ENCODE peak calls at places on chromosomes 1 and 21, in five cellular contexts. One of them, this sample, is unnamed.

GRCh38 chr1:177511036-177511435 is 340.3 kb downstream of the BRINP2 start:
- DNase-seq in left lung: no peak
- DNase-seq in Panc1: no peak
- DNase-seq in dorsolateral prefrontal cortex: no peak
- DNase-seq in cardiac fibroblast: no peak
- DNase-seq in this sample: no peak

GRCh38 chr1:18907021-18907913 is 4.9 kb upstream of the ALDH4A1 start:
- DNase-seq in cardiac fibroblast: peak; percentile 77
- DNase-seq in left lung: peak; percentile 66
- DNase-seq in dorsolateral prefrontal cortex: peak; percentile 56
- DNase-seq in Panc1: no peak
- DNase-seq in this sample: peak; percentile 80

GRCh38 chr1:1665815-1666251 is 7.0 kb upstream of the CDK11B start:
- DNase-seq in cardiac fibroblast: no peak
- DNase-seq in Panc1: no peak
- DNase-seq in left lung: peak; percentile 30
- DNase-seq in dorsolateral prefrontal cortex: no peak
- DNase-seq in this sample: no peak

GRCh38 chr1:38527373-38527966 is 332.1 kb downstream of the RRAGC start:
- DNase-seq in cardiac fibroblast: no peak
- DNase-seq in left lung: peak; percentile 69
- DNase-seq in Panc1: no peak
- DNase-seq in dorsolateral prefrontal cortex: no peak
- DNase-seq in this sample: no peak

GRCh38 chr21:25966308-25966707 is 204.3 kb downstream of the APP start:
- DNase-seq in dorsolateral prefrontal cortex: no peak
- DNase-seq in cardiac fibroblast: no peak
- DNase-seq in left lung: no peak
- DNase-seq in Panc1: no peak
- DNase-seq in this sample: no peak

GRCh38 chr21:38661296-38662223 is 144.2 kb upstream of the ETS2 start:
- DNase-seq in Panc1: no peak
- DNase-seq in cardiac fibroblast: peak; percentile 28
- DNase-seq in left lung: peak; percentile 41
- DNase-seq in dorsolateral prefrontal cortex: no peak
- DNase-seq in this sample: peak; percentile 39

GRCh38 chr1:234600418-234601216 is 9.4 kb downstream of the IRF2BP2 start:
- DNase-seq in Panc1: no peak
- DNase-seq in dorsolateral prefrontal cortex: no peak
- DNase-seq in cardiac fibroblast: peak; percentile 77
- DNase-seq in left lung: peak; percentile 52
- DNase-seq in this sample: peak; percentile 72

GRCh38 chr1:147892731-147893214 is 9.8 kb upstream of the GJA8 start:
- DNase-seq in left lung: no peak
- DNase-seq in Panc1: peak; percentile 56
- DNase-seq in cardiac fibroblast: peak; percentile 77
- DNase-seq in dorsolateral prefrontal cortex: peak; percentile 16
- DNase-seq in this sample: peak; percentile 79

GRCh38 chr1:1073743-1074587 is at the start of gene RNF223:
- DNase-seq in left lung: peak; percentile 73
- DNase-seq in Panc1: no peak
- DNase-seq in cardiac fibroblast: no peak
- DNase-seq in dorsolateral prefrontal cortex: no peak
- DNase-seq in this sample: no peak

GRCh38 chr21:28781602-28782274 is 210.9 kb downstream of the LTN1 start:
- DNase-seq in Panc1: no peak
- DNase-seq in left lung: no peak
- DNase-seq in cardiac fibroblast: peak; percentile 57
- DNase-seq in dorsolateral prefrontal cortex: no peak
- DNase-seq in this sample: peak; percentile 62

GRCh38 chr1:93740601-93741031 is 59.0 kb upstream of the BCAR3 start:
- DNase-seq in dorsolateral prefrontal cortex: no peak
- DNase-seq in Panc1: no peak
- DNase-seq in cardiac fibroblast: no peak
- DNase-seq in left lung: no peak
- DNase-seq in this sample: no peak

GRCh38 chr1:20207546-20207945 is 21.2 kb upstream of the PLA2G2C start:
- DNase-seq in left lung: no peak
- DNase-seq in cardiac fibroblast: no peak
- DNase-seq in Panc1: no peak
- DNase-seq in dorsolateral prefrontal cortex: no peak
- DNase-seq in this sample: no peak

GRCh38 chr1:40722622-40723021 is 31.1 kb downstream of the NFYC start:
- DNase-seq in left lung: no peak
- DNase-seq in dorsolateral prefrontal cortex: no peak
- DNase-seq in Panc1: no peak
- DNase-seq in cardiac fibroblast: no peak
- DNase-seq in this sample: no peak
- TF ChIP-seq CTCF in left lung: no peak
- TF ChIP-seq CTCF in dorsolateral prefrontal cortex: no peak
- TF ChIP-seq CTCF in Panc1: no peak
- TF ChIP-seq CTCF in cardiac fibroblast: no peak
- TF ChIP-seq CTCF in this sample: no peak

GRCh38 chr1:151061704-151062103 is 1.5 kb downstream of the MLLT11 start:
- DNase-seq in dorsolateral prefrontal cortex: no peak
- DNase-seq in left lung: no peak
- DNase-seq in Panc1: no peak
- DNase-seq in cardiac fibroblast: no peak
- DNase-seq in this sample: no peak
- H3K4me3 ChIP-seq in dorsolateral prefrontal cortex: peak overlapping the region; percentile 85
- H3K4me3 ChIP-seq in left lung: no peak overlapping the region
- H3K4me3 ChIP-seq in Panc1: peak overlapping the region; percentile 94
- H3K4me3 ChIP-seq in cardiac fibroblast: peak overlapping the region; percentile 94
- H3K4me3 ChIP-seq in this sample: peak overlapping the region; percentile 97

GRCh38 chr1:54498383-54499096 is 49.5 kb upstream of the ACOT11 start:
- DNase-seq in dorsolateral prefrontal cortex: no peak
- DNase-seq in cardiac fibroblast: no peak
- DNase-seq in left lung: no peak
- DNase-seq in Panc1: no peak
- DNase-seq in this sample: no peak

GRCh38 chr1:54497338-54497737 is 50.7 kb upstream of the ACOT11 start:
- DNase-seq in dorsolateral prefrontal cortex: no peak
- DNase-seq in left lung: no peak
- DNase-seq in cardiac fibroblast: no peak
- DNase-seq in Panc1: no peak
- DNase-seq in this sample: no peak

GRCh38 chr1:54501849-54502248 is 46.2 kb upstream of the ACOT11 start:
- DNase-seq in Panc1: no peak
- DNase-seq in cardiac fibroblast: no peak
- DNase-seq in left lung: no peak
- DNase-seq in dorsolateral prefrontal cortex: no peak
- DNase-seq in this sample: no peak

GRCh38 chr1:54500030-54500389 is 48.0 kb upstream of the ACOT11 start:
- DNase-seq in dorsolateral prefrontal cortex: no peak
- DNase-seq in cardiac fibroblast: no peak
- DNase-seq in left lung: no peak
- DNase-seq in Panc1: no peak
- DNase-seq in this sample: no peak

DNA sequence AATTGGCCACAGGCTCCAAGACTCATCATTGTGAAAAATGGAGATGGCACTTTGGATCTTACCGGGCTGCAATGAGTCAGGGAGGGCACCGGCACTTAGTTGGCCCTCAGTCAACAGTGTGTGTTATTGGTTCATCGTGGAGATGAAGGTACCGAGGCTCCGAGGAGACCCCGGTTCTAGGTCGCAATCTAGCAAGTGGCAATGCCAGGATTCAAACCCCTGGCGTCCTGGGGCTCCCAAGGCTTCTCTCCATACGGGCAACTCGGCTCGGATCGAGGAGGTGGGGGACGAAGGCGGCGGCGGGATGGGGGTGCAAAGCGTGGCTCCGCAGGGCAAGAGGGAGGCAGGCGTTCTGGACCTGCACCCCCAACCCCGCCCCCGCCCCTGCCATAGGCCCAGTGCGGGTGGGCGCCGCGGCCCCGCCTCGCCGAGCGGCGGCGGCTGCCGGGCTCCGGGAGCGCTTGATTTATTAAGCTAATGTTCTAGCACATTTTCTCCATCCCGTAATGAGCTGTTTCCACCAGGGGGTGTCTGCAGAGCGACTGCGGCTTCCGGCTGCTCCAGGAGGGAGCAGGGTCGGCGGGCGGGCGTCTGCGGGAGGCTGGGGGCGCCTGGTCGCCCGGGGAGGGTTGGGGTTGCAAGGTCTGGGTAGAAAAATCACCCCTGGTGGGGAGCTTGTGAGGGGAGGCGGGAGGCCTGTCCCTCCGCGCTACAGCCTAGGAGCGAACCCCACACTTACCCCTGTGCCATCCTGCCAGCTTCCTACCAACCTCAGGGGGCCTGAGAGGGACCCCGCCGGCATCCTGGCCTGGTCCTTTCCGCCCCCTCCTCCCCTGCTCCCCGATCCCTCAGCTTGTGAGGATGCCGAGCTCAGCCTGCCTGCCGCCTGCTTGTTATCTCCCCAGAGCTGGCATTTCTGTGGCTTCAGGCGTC is 48.7 kb upstream of the ACOT11 start:
- DNase-seq in dorsolateral prefrontal cortex: peak; percentile 27
- DNase-seq in cardiac fibroblast: peak; percentile 60
- DNase-seq in Panc1: no peak
- DNase-seq in left lung: no peak
- DNase-seq in this sample: peak; percentile 47
- TF ChIP-seq CTCF in dorsolateral prefrontal cortex: peak; percentile 35
- TF ChIP-seq CTCF in cardiac fibroblast: peak; percentile 40
- TF ChIP-seq CTCF in Panc1: peak; percentile 73
- TF ChIP-seq CTCF in left lung: no peak
- TF ChIP-seq CTCF in this sample: peak; percentile 42

GRCh38 chr1:109391626-109392025 is 6.1 kb downstream of the SORT1 start:
- DNase-seq in left lung: no peak
- DNase-seq in dorsolateral prefrontal cortex: no peak
- DNase-seq in Panc1: no peak
- DNase-seq in cardiac fibroblast: no peak
- DNase-seq in this sample: no peak
- H3K4me3 ChIP-seq in left lung: no peak overlapping the region
- H3K4me3 ChIP-seq in dorsolateral prefrontal cortex: peak overlapping the region; percentile 3
- H3K4me3 ChIP-seq in Panc1: no peak overlapping the region
- H3K4me3 ChIP-seq in cardiac fibroblast: no peak overlapping the region
- H3K4me3 ChIP-seq in this sample: no peak overlapping the region

GRCh38 chr1:58430355-58431335 is 115.9 kb downstream of the OMA1 start:
- DNase-seq in left lung: no peak
- DNase-seq in dorsolateral prefrontal cortex: no peak
- DNase-seq in Panc1: no peak
- DNase-seq in cardiac fibroblast: no peak
- DNase-seq in this sample: no peak

GRCh38 chr1:58434181-58434580 is 112.3 kb downstream of the OMA1 start:
- DNase-seq in Panc1: no peak
- DNase-seq in dorsolateral prefrontal cortex: no peak
- DNase-seq in cardiac fibroblast: no peak
- DNase-seq in left lung: no peak
- DNase-seq in this sample: no peak

GRCh38 chr1:58434587-58434986 is 111.9 kb downstream of the OMA1 start:
- DNase-seq in cardiac fibroblast: no peak
- DNase-seq in dorsolateral prefrontal cortex: no peak
- DNase-seq in left lung: no peak
- DNase-seq in Panc1: no peak
- DNase-seq in this sample: no peak

GRCh38 chr1:58431847-58432246 is 114.7 kb downstream of the OMA1 start:
- DNase-seq in Panc1: no peak
- DNase-seq in left lung: no peak
- DNase-seq in cardiac fibroblast: no peak
- DNase-seq in dorsolateral prefrontal cortex: no peak
- DNase-seq in this sample: no peak

GRCh38 chr1:58432813-58433668 is 113.5 kb downstream of the OMA1 start:
- DNase-seq in left lung: no peak
- DNase-seq in dorsolateral prefrontal cortex: peak; percentile 55
- DNase-seq in Panc1: no peak
- DNase-seq in cardiac fibroblast: peak; percentile 52
- DNase-seq in this sample: peak; percentile 89
- TF ChIP-seq CTCF in left lung: no peak
- TF ChIP-seq CTCF in dorsolateral prefrontal cortex: no peak
- TF ChIP-seq CTCF in Panc1: no peak
- TF ChIP-seq CTCF in cardiac fibroblast: no peak
- TF ChIP-seq CTCF in this sample: no peak